ENCODE peak calls at places on chromosomes 6 and 20, in ten cellular contexts. Q is H54, F is DND-41, I is stromal cell of bone marrow, P is fibroblast of the aortic adventitia, W is EL, S is SK-N-SH, L is adipocyte, G is COR-L47, U is chondrocyte. Y is an unnamed sample.

GRCh38 chr20:58388028-58388601 is 914 bp upstream of the VAPB start:
- DNase-seq in Q (no peak), F (no peak), I (no peak), P (no peak), W (no peak), S (no peak), L (no peak), G (no peak), U (no peak), Y (no peak)

GRCh38 chr20:35318502-35319157 is 26.4 kb upstream of the FAM83C start:
- DNase-seq in Q (no peak), F (no peak), I (no peak), P (peak; percentile 73), W (peak; percentile 98), S (no peak), L (peak; percentile 54), G (no peak), U (no peak), Y (peak; percentile 66)

GRCh38 chr6:34490390-34491090 is 24.7 kb downstream of the PACSIN1 start:
- DNase-seq in Q (no peak), F (no peak), I (no peak), P (no peak), W (no peak), S (no peak), L (no peak), G (no peak), U (peak; percentile 54), Y (no peak)

GRCh38 chr6:159693894-159694545 is 979 bp upstream of the SOD2 start:
- DNase-seq in Q (no peak), F (no peak), I (no peak), P (no peak), W (no peak), S (no peak), L (peak; percentile 27), G (no peak), U (no peak), Y (no peak)

GRCh38 chr6:144372611-144373010 is 87.5 kb downstream of the UTRN start:
- DNase-seq in Q (no peak), F (no peak), I (no peak), P (no peak), W (no peak), S (no peak), L (no peak), G (no peak), U (no peak), Y (no peak)

GRCh38 chr6:94511502-94512088 is 1065.7 kb upstream of the MANEA start:
- DNase-seq in Q (no peak), F (no peak), I (no peak), P (no peak), W (no peak), S (peak; percentile 5), L (no peak), G (no peak), U (no peak), Y (no peak)

GRCh38 chr20:64164123-64164836 is at the start of gene MYT1:
- DNase-seq in Q (no peak), F (no peak), I (no peak), P (no peak), W (no peak), S (peak; percentile 81), L (no peak), G (peak; percentile 94), U (peak; percentile 25), Y (no peak)

GRCh38 chr20:47315339-47315662 is 41.2 kb downstream of the ZMYND8 start:
- DNase-seq in Q (no peak), F (no peak), I (no peak), P (peak; percentile 23), W (peak; percentile 26), S (no peak), L (peak; percentile 64), G (no peak), U (no peak), Y (peak; percentile 47)

Y was measured in AG10803.